ENCODE peak calls at places on chromosomes 6 and 20, in seven cellular contexts. X, K, J, A, E, R and D are unnamed samples.

GRCh38 chr20:62501801-62502495 is 26.2 kb upstream of the GATA5 start:
- DNase-seq in K (no peak), E (no peak), J (peak; percentile 64), A (peak; percentile 86), X (peak; percentile 44), R (peak; percentile 7), D (no peak)

GRCh38 chr20:50048420-50049166 is 64.4 kb downstream of the UBE2V1 start:
- DNase-seq in A (no peak), E (no peak), J (no peak), K (no peak), X (peak; percentile 40), R (no peak), D (no peak)

GRCh38 chr6:75230484-75231325 is 12.9 kb downstream of the COX7A2 start:
- DNase-seq in R (peak; percentile 38), A (peak; percentile 63), E (peak; percentile 44), J (peak; percentile 78), K (no peak), X (peak; percentile 40), D (no peak)

GRCh38 chr6:136123464-136123863 is 126.6 kb downstream of the MTFR2 start:
- DNase-seq in E (no peak), A (peak; percentile 85), R (no peak), K (no peak), X (peak; percentile 56), J (peak; percentile 53), D (no peak)

GRCh38 chr6:52596371-52597028 is 19.6 kb upstream of the TRAM2 start:
- DNase-seq in A (peak; percentile 44), X (peak; percentile 75), E (no peak), K (no peak), R (no peak), J (peak; percentile 88), D (no peak)

GRCh38 chr20:50330504-50331313 is 140.1 kb downstream of the CEBPB start:
- DNase-seq in A (peak; percentile 47), E (no peak), R (no peak), X (peak; percentile 77), K (no peak), J (no peak), D (no peak)

GRCh38 chr6:99431901-99432300 is 6.8 kb upstream of the PNISR start:
- DNase-seq in R (no peak), A (no peak), E (no peak), X (no peak), J (no peak), K (no peak), D (no peak)

GRCh38 chr6:43936476-43936875 is 166.5 kb downstream of the VEGFA start:
- DNase-seq in J (no peak), R (no peak), A (no peak), K (peak; percentile 8), E (no peak), X (no peak), D (no peak)

GRCh38 chr6:84220809-84221409 is 6.5 kb downstream of the CEP162 start:
- DNase-seq in J (peak; percentile 64), X (no peak), E (peak; percentile 10), A (peak; percentile 39), R (no peak), K (no peak), D (no peak)

GRCh38 chr6:129667621-129668020 is 42.4 kb downstream of the ARHGAP18 start:
- DNase-seq in X (peak; percentile 54), K (no peak), E (no peak), R (no peak), J (peak; percentile 93), A (no peak), D (no peak)

GRCh38 chr6:168442646-168443045 is 1.7 kb downstream of the SMOC2 start:
- DNase-seq in X (no peak), K (no peak), E (no peak), J (no peak), R (no peak), A (no peak), D (no peak)
- H3K4me3 ChIP-seq in X (no peak overlapping the region), K (peak overlapping the region; percentile 72), E (no peak overlapping the region), J (no peak overlapping the region), R (no peak overlapping the region), A (no peak overlapping the region), D (no peak overlapping the region)

DNA sequence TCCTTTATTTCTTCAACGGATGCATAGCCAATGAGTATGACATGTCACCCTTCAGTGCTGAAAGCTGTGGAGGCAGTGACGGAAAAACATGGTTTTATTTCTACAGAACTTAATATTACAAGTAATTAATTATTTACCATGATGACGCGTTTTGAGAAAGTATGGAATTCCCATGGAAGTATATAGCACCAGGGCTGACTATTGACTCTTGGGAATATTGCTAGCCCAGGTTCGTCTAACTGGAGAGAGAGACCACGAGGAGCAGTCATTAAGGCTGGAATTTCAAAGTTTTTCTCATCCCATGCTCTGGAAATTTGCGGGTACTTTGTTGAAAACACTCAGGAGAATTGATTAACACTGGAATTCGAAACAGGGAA is 155.2 kb upstream of the PRSS16 start:
- DNase-seq in E (no peak), J (no peak), A (no peak), R (no peak), X (no peak), K (no peak), D (no peak)
- H3K4me3 ChIP-seq in E (peak overlapping the region; percentile 43), J (peak overlapping the region; percentile 60), A (peak overlapping the region; percentile 48), R (peak overlapping the region; percentile 18), X (peak overlapping the region; percentile 58), K (peak overlapping the region; percentile 39), D (peak overlapping the region; percentile 74)

GRCh38 chr20:38449046-38449445 is 13.9 kb upstream of the SNHG17 start:
- DNase-seq in J (no peak), K (no peak), A (no peak), E (no peak), R (no peak), X (no peak), D (no peak)

GRCh38 chr20:38447251-38447661 is 12.1 kb upstream of the SNHG17 start:
- DNase-seq in K (no peak), R (no peak), E (no peak), J (no peak), X (no peak), A (no peak), D (no peak)

GRCh38 chr20:38445901-38446425 is 10.8 kb upstream of the SNHG17 start:
- DNase-seq in R (no peak), K (no peak), E (no peak), J (no peak), A (no peak), X (no peak), D (no peak)

GRCh38 chr20:38446441-38447209 is 11.5 kb upstream of the SNHG17 start:
- DNase-seq in R (peak; percentile 83), A (peak; percentile 96), J (peak; percentile 94), K (peak; percentile 94), X (peak; percentile 92), E (peak; percentile 89), D (peak; percentile 81)

DNA sequence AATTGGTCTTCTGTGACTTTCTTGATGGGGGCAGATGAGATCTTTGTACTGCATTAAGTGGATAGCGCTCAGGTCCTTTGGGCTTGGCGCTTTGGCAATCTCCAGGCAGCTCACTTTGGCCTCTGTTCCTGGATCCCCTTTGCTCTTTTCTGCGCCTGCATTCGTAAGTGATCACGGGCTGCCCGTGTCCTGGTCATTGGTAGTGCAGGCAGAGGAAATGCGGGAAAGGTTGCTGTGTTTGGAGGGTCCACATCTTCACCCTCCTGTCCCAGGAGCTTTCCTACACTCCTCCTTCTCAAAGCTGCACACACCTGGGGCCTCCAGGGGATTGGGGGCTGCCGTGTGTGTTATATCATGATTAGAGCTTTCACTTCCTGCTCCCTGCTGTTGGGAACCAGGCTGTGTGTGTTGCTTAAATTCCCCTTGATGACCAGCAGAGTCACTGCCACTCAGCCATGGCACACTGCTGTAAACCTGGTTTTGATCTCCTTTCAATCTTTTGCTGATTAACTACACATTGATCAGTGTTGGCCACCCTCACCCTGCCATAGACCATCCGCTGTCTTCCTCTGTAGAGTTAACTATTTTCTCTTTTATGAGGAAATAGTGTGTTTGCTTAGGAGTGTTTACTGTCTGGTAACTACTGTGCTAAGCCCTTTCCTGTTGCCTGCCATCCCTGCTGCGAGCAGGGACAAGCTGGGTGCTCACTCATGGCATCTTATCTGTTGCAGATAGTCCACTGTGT is 13.0 kb upstream of the SNHG17 start:
- DNase-seq in R (no peak), K (no peak), X (no peak), E (no peak), J (no peak), A (no peak), D (no peak)
- H3K4me3 ChIP-seq in R (no peak overlapping the region), K (no peak overlapping the region), X (no peak overlapping the region), E (no peak overlapping the region), J (peak overlapping the region; percentile 10), A (no peak overlapping the region), D (no peak overlapping the region)

GRCh38 chr6:46016063-46016608 is 476 bp upstream of the CLIC5 start:
- DNase-seq in A (no peak), K (no peak), J (no peak), E (no peak), X (no peak), R (no peak), D (no peak)
- H3K4me3 ChIP-seq in A (no peak overlapping the region), K (peak overlapping the region; percentile 79), J (no peak overlapping the region), E (peak overlapping the region; percentile 54), X (no peak overlapping the region), R (no peak overlapping the region), D (peak overlapping the region; percentile 28)